ENCODE peak calls at places on chromosome X, in seven cellular contexts. H is testis, F is spleen, A is LNCaP clone FGC, M is transverse colon, G is psoas muscle, Y is AG09309. Z is an unnamed sample.

GRCh38 chrX:85611926-85612325 is 232.5 kb upstream of the POF1B start:
- DNase-seq in F (no peak), M (no peak), H (no peak), G (no peak), Y (peak; percentile 3), A (no peak), Z (no peak)

GRCh38 chrX:149916745-149917392 is 12.5 kb upstream of the HSFX4 start:
- DNase-seq in H (no peak), G (no peak), Y (no peak), A (no peak), F (no peak), M (no peak), Z (no peak)

GRCh38 chrX:53445977-53446376 is 11.8 kb upstream of the HSD17B10 start:
- DNase-seq in G (peak; percentile 31), M (peak; percentile 43), A (no peak), F (no peak), Y (no peak), H (peak; percentile 37), Z (peak; percentile 68)

GRCh38 chrX:129115104-129115503 is 408.2 kb downstream of the SMARCA1 start:
- DNase-seq in F (no peak), H (peak; percentile 63), G (no peak), M (peak; percentile 14), Y (no peak), A (peak; percentile 21), Z (no peak)

GRCh38 chrX:19743386-19743785 is 144.0 kb downstream of the SH3KBP1 start:
- DNase-seq in F (no peak), H (no peak), M (peak; percentile 17), G (no peak), Y (no peak), A (no peak), Z (no peak)

GRCh38 chrX:149715468-149715867 is 3.6 kb downstream of the MAGEA11 start:
- DNase-seq in H (no peak), G (no peak), Y (no peak), A (no peak), F (no peak), M (no peak), Z (no peak)

GRCh38 chrX:46582964-46583363 is 9.4 kb downstream of the CHST7 start:
- DNase-seq in A (no peak), Y (peak; percentile 64), G (no peak), F (no peak), M (no peak), H (peak; percentile 15), Z (no peak)

GRCh38 chrX:71118985-71119535 is 664 bp downstream of the MED12 start:
- DNase-seq in M (no peak), H (no peak), A (no peak), Y (no peak), G (no peak), F (no peak), Z (no peak)

GRCh38 chrX:45803383-45803921 is 602.8 kb upstream of the DIPK2B start:
- DNase-seq in M (no peak), G (no peak), Y (peak; percentile 86), F (no peak), A (no peak), H (no peak), Z (no peak)

DNA sequence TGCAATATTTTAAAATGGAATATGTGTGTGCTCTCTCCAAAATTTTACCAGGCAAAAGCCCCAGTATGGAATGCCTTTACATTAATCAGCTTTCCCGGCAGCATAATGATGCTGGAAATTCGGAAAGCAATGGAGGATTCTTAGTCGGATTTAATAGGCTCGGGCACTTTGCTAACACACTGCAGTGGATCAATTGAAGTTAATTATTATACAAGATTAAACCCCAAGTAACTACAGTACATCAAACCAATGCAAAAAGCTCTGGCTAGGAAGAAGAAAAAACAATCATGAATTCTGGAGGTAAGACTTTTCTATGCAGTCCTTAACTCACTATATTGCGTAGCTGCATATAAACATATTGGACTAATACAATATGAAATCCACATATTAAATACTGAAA is 43.6 kb upstream of the GRIA3 start:
- DNase-seq in G (no peak), Y (no peak), H (no peak), M (no peak), A (no peak), F (no peak), Z (no peak)
- H3K4me3 ChIP-seq in G (no peak overlapping the region), Y (no peak overlapping the region), H (no peak overlapping the region), M (no peak overlapping the region), A (no peak overlapping the region), F (no peak overlapping the region), Z (no peak overlapping the region)

GRCh38 chrX:133986008-133986683 is 752 bp upstream of the GPC3 start:
- DNase-seq in H (no peak), A (no peak), M (no peak), F (no peak), G (no peak), Y (no peak), Z (no peak)
- H3K4me3 ChIP-seq in H (peak overlapping the region; percentile 31), A (peak overlapping the region; percentile 44), M (peak overlapping the region; percentile 38), F (peak overlapping the region; percentile 34), G (peak overlapping the region; percentile 58), Y (no peak overlapping the region), Z (peak overlapping the region; percentile 46)

DNA sequence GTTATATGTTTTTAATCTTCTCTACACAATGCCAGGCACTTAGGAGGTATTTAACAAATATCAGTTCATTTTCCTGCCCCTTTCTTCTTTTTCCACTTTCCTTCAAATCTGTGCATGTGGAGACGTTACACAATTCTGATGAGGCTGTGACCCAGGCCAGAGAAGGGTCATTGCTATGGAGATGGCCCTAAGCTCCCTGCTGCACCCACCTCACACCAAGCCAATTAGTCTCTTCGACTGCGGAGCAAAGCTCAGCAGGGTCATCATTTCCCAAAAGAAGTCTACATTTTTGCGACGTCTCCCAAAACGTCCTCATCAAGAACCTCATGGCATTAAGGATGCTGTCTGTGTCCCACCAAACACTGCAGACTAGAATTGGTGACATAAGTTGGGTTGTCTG is 28.9 kb upstream of the VEGFD start:
- DNase-seq in F (no peak), A (no peak), M (no peak), Y (no peak), H (no peak), G (no peak), Z (no peak)
- H3K4me3 ChIP-seq in F (no peak overlapping the region), A (no peak overlapping the region), M (no peak overlapping the region), Y (no peak overlapping the region), H (no peak overlapping the region), G (no peak overlapping the region), Z (no peak overlapping the region)

GRCh38 chrX:81791086-81791485 is 589.2 kb downstream of the SH3BGRL start:
- DNase-seq in F (no peak), M (no peak), A (no peak), G (no peak), Y (no peak), H (no peak), Z (no peak)
- H3K4me3 ChIP-seq in F (no peak overlapping the region), M (no peak overlapping the region), A (no peak overlapping the region), G (no peak overlapping the region), Y (no peak overlapping the region), H (no peak overlapping the region), Z (no peak overlapping the region)

DNA sequence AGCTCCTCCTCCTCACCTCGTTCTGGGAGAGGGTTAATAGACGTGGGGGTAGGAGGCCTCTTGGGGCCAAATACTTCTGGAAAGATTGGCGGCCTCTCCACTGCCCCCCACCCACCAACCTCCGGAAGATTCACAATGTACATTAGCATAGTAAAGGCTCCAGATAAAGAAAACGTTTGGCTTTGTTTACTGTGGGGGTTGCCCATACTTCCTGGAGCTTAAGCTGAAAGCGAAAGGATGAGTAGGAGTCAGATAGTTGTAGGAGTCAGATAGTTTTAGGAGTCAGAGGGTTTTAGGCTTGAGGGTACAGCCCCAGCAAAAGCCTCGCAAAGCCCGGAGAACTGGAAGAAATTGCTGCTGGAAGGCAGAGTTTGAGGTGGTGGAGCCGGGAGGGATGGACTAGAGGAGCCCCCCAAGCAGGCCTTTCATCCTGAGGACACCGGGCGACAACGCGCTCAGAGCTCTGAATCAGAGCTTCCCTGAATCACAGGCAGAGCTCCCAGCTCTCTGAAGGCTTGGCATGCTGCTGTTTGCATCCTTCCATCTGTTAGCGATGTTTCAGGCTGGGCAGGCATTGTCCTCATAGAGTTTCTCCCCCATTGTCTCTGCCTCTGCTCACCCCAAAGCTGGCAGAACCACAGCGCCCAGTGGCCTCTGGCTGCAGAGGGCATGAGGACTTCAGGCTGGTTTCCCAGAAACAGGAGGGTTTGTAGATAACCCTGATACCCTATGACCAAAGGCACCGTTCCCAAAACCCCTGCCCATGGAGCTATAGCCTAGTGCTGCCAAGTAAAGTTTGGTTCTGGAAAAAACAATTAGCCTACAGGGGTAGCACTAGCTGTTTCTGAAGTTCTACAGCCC is 280.7 kb downstream of the BCOR start:
- DNase-seq in Y (no peak), A (no peak), G (no peak), F (peak; percentile 59), M (no peak), H (peak; percentile 18), Z (no peak)
- H3K4me3 ChIP-seq in Y (peak overlapping the region; percentile 31), A (no peak overlapping the region), G (no peak overlapping the region), F (no peak overlapping the region), M (no peak overlapping the region), H (no peak overlapping the region), Z (no peak overlapping the region)

GRCh38 chrX:48890934-48891401 is 6.6 kb downstream of the TIMM17B start:
- DNase-seq in Y (no peak), H (no peak), M (no peak), F (no peak), A (no peak), G (no peak), Z (no peak)

GRCh38 chrX:48892896-48893295 is 4.7 kb downstream of the TIMM17B start:
- DNase-seq in M (no peak), F (no peak), H (no peak), A (no peak), Y (no peak), G (no peak), Z (peak; percentile 6)

GRCh38 chrX:48893556-48894348 is 3.8 kb downstream of the TIMM17B start:
- DNase-seq in A (no peak), M (no peak), G (no peak), Y (no peak), H (no peak), F (peak; percentile 71), Z (no peak)

GRCh38 chrX:48891402-48892288 is 5.9 kb downstream of the TIMM17B start:
- DNase-seq in A (peak; percentile 62), H (peak; percentile 90), G (peak; percentile 85), Y (no peak), F (peak; percentile 92), M (peak; percentile 92), Z (peak; percentile 88)

GRCh38 chrX:48890296-48890925 is 7.2 kb downstream of the TIMM17B start:
- DNase-seq in M (no peak), A (no peak), H (no peak), Y (no peak), F (no peak), G (no peak), Z (no peak)
- H3K4me3 ChIP-seq in M (peak overlapping the region; percentile 54), A (no peak overlapping the region), H (peak overlapping the region; percentile 75), Y (no peak overlapping the region), F (peak overlapping the region; percentile 70), G (peak overlapping the region; percentile 76), Z (peak overlapping the region; percentile 70)

DNA sequence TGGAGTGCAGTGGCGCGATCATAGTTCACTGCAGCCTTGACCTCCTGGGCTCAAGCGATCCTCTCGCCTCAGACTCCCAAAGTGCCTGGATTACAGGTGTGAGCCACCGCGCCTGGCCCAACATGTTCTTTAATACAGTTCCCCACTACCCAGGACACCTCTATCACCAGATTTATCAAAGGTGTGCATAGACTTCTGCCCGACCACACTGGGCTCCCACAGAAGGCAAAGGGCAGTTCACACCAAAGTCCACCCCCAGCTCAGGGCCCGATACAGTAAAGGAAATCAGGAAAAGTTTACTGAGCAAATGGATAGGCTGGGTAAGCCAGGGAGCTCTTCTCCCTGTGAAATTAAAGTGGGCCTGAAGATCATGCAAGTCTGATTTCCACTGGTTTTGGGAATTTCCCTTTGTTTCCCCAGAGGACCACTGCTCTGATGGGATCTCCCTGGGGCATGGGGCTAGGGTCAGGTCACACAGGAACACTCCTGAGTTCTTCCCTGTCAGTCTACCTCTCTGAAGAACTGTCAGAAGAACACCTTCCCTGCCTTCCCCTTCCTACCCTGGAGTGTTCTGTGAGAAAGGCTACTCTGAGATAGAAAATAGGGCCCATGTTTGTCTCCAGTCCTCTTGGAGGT is 17.7 kb upstream of the PIM2 start:
- DNase-seq in Y (no peak), F (no peak), H (no peak), G (no peak), A (no peak), M (no peak), Z (no peak)
- H3K4me3 ChIP-seq in Y (no peak overlapping the region), F (no peak overlapping the region), H (no peak overlapping the region), G (no peak overlapping the region), A (no peak overlapping the region), M (no peak overlapping the region), Z (no peak overlapping the region)